ENCODE peak calls at places on chromosomes 6 and 20, in six cellular contexts. One of them, this sample, is unnamed.

GRCh38 chr6:33613146-33613793 is 7.9 kb upstream of the ITPR3 start:
- DNase-seq in dorsolateral prefrontal cortex: no peak
- DNase-seq in RWPE2: no peak
- DNase-seq in mucosa of descending colon: no peak
- DNase-seq in cardiac muscle cell: peak; percentile 51
- DNase-seq in stimulated activated CD8-positive, alpha-beta memory T cell treated with anti-CD3 and anti-CD28 coated beads, Interleukin-15, amount 100 ng/mL, for 24 hours: no peak
- DNase-seq in this sample: no peak

GRCh38 chr6:1281746-1282145 is 30.2 kb upstream of the FOXQ1 start:
- DNase-seq in dorsolateral prefrontal cortex: no peak
- DNase-seq in RWPE2: no peak
- DNase-seq in mucosa of descending colon: no peak
- DNase-seq in cardiac muscle cell: no peak
- DNase-seq in stimulated activated CD8-positive, alpha-beta memory T cell treated with anti-CD3 and anti-CD28 coated beads, Interleukin-15, amount 100 ng/mL, for 24 hours: no peak
- DNase-seq in this sample: no peak

GRCh38 chr6:162973141-162973872 is 245.5 kb downstream of the PACRG start:
- DNase-seq in dorsolateral prefrontal cortex: no peak
- DNase-seq in RWPE2: no peak
- DNase-seq in mucosa of descending colon: no peak
- DNase-seq in cardiac muscle cell: no peak
- DNase-seq in stimulated activated CD8-positive, alpha-beta memory T cell treated with anti-CD3 and anti-CD28 coated beads, Interleukin-15, amount 100 ng/mL, for 24 hours: no peak
- DNase-seq in this sample: no peak

GRCh38 chr20:43739148-43739749 is 12.4 kb upstream of the GTSF1L start:
- DNase-seq in dorsolateral prefrontal cortex: no peak
- DNase-seq in RWPE2: no peak
- DNase-seq in mucosa of descending colon: no peak
- DNase-seq in cardiac muscle cell: no peak
- DNase-seq in stimulated activated CD8-positive, alpha-beta memory T cell treated with anti-CD3 and anti-CD28 coated beads, Interleukin-15, amount 100 ng/mL, for 24 hours: no peak
- DNase-seq in this sample: no peak

GRCh38 chr20:53077373-53078205 is 105.4 kb downstream of the TSHZ2 start:
- DNase-seq in dorsolateral prefrontal cortex: no peak
- DNase-seq in RWPE2: peak; percentile 77
- DNase-seq in mucosa of descending colon: no peak
- DNase-seq in cardiac muscle cell: peak; percentile 56
- DNase-seq in stimulated activated CD8-positive, alpha-beta memory T cell treated with anti-CD3 and anti-CD28 coated beads, Interleukin-15, amount 100 ng/mL, for 24 hours: no peak
- DNase-seq in this sample: no peak

GRCh38 chr6:15431762-15432495 is 186.1 kb downstream of the JARID2 start:
- DNase-seq in dorsolateral prefrontal cortex: no peak
- DNase-seq in RWPE2: no peak
- DNase-seq in mucosa of descending colon: no peak
- DNase-seq in cardiac muscle cell: peak; percentile 58
- DNase-seq in stimulated activated CD8-positive, alpha-beta memory T cell treated with anti-CD3 and anti-CD28 coated beads, Interleukin-15, amount 100 ng/mL, for 24 hours: no peak
- DNase-seq in this sample: peak; percentile 45

GRCh38 chr6:24936641-24937317 is 1.0 kb upstream of the RIPOR2 start:
- DNase-seq in dorsolateral prefrontal cortex: no peak
- DNase-seq in RWPE2: no peak
- DNase-seq in mucosa of descending colon: no peak
- DNase-seq in cardiac muscle cell: no peak
- DNase-seq in stimulated activated CD8-positive, alpha-beta memory T cell treated with anti-CD3 and anti-CD28 coated beads, Interleukin-15, amount 100 ng/mL, for 24 hours: no peak
- DNase-seq in this sample: no peak

GRCh38 chr20:16027710-16028109 is 545.5 kb downstream of the KIF16B start:
- DNase-seq in dorsolateral prefrontal cortex: no peak
- DNase-seq in RWPE2: no peak
- DNase-seq in mucosa of descending colon: no peak
- DNase-seq in cardiac muscle cell: no peak
- DNase-seq in stimulated activated CD8-positive, alpha-beta memory T cell treated with anti-CD3 and anti-CD28 coated beads, Interleukin-15, amount 100 ng/mL, for 24 hours: no peak
- DNase-seq in this sample: no peak

GRCh38 chr6:51805517-51805916 is 281.9 kb downstream of the PKHD1 start:
- DNase-seq in dorsolateral prefrontal cortex: no peak
- DNase-seq in RWPE2: no peak
- DNase-seq in mucosa of descending colon: no peak
- DNase-seq in cardiac muscle cell: no peak
- DNase-seq in stimulated activated CD8-positive, alpha-beta memory T cell treated with anti-CD3 and anti-CD28 coated beads, Interleukin-15, amount 100 ng/mL, for 24 hours: no peak
- DNase-seq in this sample: no peak

GRCh38 chr6:127900935-127901334 is at the start of gene THEMIS:
- DNase-seq in dorsolateral prefrontal cortex: no peak
- DNase-seq in RWPE2: no peak
- DNase-seq in mucosa of descending colon: no peak
- DNase-seq in cardiac muscle cell: no peak
- DNase-seq in stimulated activated CD8-positive, alpha-beta memory T cell treated with anti-CD3 and anti-CD28 coated beads, Interleukin-15, amount 100 ng/mL, for 24 hours: no peak
- DNase-seq in this sample: no peak

GRCh38 chr6:47424436-47424836 is 53.2 kb upstream of the CD2AP start:
- DNase-seq in dorsolateral prefrontal cortex: no peak
- DNase-seq in RWPE2: no peak
- DNase-seq in mucosa of descending colon: no peak
- DNase-seq in cardiac muscle cell: peak; percentile 84
- DNase-seq in stimulated activated CD8-positive, alpha-beta memory T cell treated with anti-CD3 and anti-CD28 coated beads, Interleukin-15, amount 100 ng/mL, for 24 hours: no peak
- DNase-seq in this sample: no peak

GRCh38 chr20:3077618-3078134 is 6.3 kb downstream of the OXT start:
- DNase-seq in dorsolateral prefrontal cortex: no peak
- DNase-seq in RWPE2: no peak
- DNase-seq in mucosa of descending colon: no peak
- DNase-seq in cardiac muscle cell: no peak
- DNase-seq in stimulated activated CD8-positive, alpha-beta memory T cell treated with anti-CD3 and anti-CD28 coated beads, Interleukin-15, amount 100 ng/mL, for 24 hours: no peak
- DNase-seq in this sample: no peak

GRCh38 chr20:50799176-50799889 is 4.5 kb downstream of the BCAS4 start:
- DNase-seq in dorsolateral prefrontal cortex: no peak
- DNase-seq in RWPE2: no peak
- DNase-seq in mucosa of descending colon: no peak
- DNase-seq in cardiac muscle cell: no peak
- DNase-seq in stimulated activated CD8-positive, alpha-beta memory T cell treated with anti-CD3 and anti-CD28 coated beads, Interleukin-15, amount 100 ng/mL, for 24 hours: no peak
- DNase-seq in this sample: no peak

GRCh38 chr6:11094411-11094851 is 797 bp downstream of the SMIM13 start:
- DNase-seq in dorsolateral prefrontal cortex: no peak
- DNase-seq in RWPE2: peak; percentile 62
- DNase-seq in mucosa of descending colon: peak; percentile 73
- DNase-seq in cardiac muscle cell: peak; percentile 51
- DNase-seq in stimulated activated CD8-positive, alpha-beta memory T cell treated with anti-CD3 and anti-CD28 coated beads, Interleukin-15, amount 100 ng/mL, for 24 hours: no peak
- DNase-seq in this sample: no peak

GRCh38 chr6:5308066-5308465 is 46.8 kb downstream of the FARS2 start:
- DNase-seq in dorsolateral prefrontal cortex: no peak
- DNase-seq in RWPE2: no peak
- DNase-seq in mucosa of descending colon: no peak
- DNase-seq in cardiac muscle cell: no peak
- DNase-seq in stimulated activated CD8-positive, alpha-beta memory T cell treated with anti-CD3 and anti-CD28 coated beads, Interleukin-15, amount 100 ng/mL, for 24 hours: no peak
- DNase-seq in this sample: no peak

GRCh38 chr20:11993886-11994466 is 76.3 kb downstream of the BTBD3 start:
- DNase-seq in dorsolateral prefrontal cortex: no peak
- DNase-seq in RWPE2: no peak
- DNase-seq in mucosa of descending colon: no peak
- DNase-seq in cardiac muscle cell: no peak
- DNase-seq in stimulated activated CD8-positive, alpha-beta memory T cell treated with anti-CD3 and anti-CD28 coated beads, Interleukin-15, amount 100 ng/mL, for 24 hours: no peak
- DNase-seq in this sample: no peak

GRCh38 chr20:47578543-47578942 is 76.9 kb downstream of the NCOA3 start:
- DNase-seq in dorsolateral prefrontal cortex: no peak
- DNase-seq in RWPE2: no peak
- DNase-seq in mucosa of descending colon: no peak
- DNase-seq in cardiac muscle cell: peak; percentile 45
- DNase-seq in stimulated activated CD8-positive, alpha-beta memory T cell treated with anti-CD3 and anti-CD28 coated beads, Interleukin-15, amount 100 ng/mL, for 24 hours: no peak
- DNase-seq in this sample: no peak

GRCh38 chr6:169978615-169979161 is 227.3 kb downstream of the ERMARD start:
- DNase-seq in dorsolateral prefrontal cortex: peak; percentile 24
- DNase-seq in RWPE2: peak; percentile 84
- DNase-seq in mucosa of descending colon: peak; percentile 36
- DNase-seq in cardiac muscle cell: no peak
- DNase-seq in stimulated activated CD8-positive, alpha-beta memory T cell treated with anti-CD3 and anti-CD28 coated beads, Interleukin-15, amount 100 ng/mL, for 24 hours: no peak
- DNase-seq in this sample: no peak

This sample was measured in D721Med.